ENCODE peak calls at places on chromosomes 4 and X, in six cellular contexts. T, A, X, O, P and I are unnamed samples. For H3K36me3 and H3K27me3, the result is how much of the 10 kb centered on the place peaks cover.

GRCh38 chrX:1535241-1536041 is 1.5 kb downstream of the P2RY8 start:
- DNase-seq in T (no peak), A (peak), X (no peak), O (no peak), P (no peak), I (no peak)

GRCh38 chr4:98688416-98689290 is 30.2 kb upstream of the TSPAN5 start:
- DNase-seq in T (no peak), A (no peak), X (no peak), O (no peak), P (peak), I (no peak)

GRCh38 chr4:186536285-186536684 is 19.1 kb downstream of the MTNR1A start:
- DNase-seq in T (no peak), A (no peak), X (no peak), O (no peak), P (no peak), I (peak)

GRCh38 chr4:8281519-8282133 is 12.1 kb downstream of the HTRA3 start:
- DNase-seq in T (peak), A (peak), X (no peak), O (peak), P (no peak), I (no peak)

GRCh38 chrX:55220119-55220794 is at the start of gene PAGE5:
- DNase-seq in T (no peak), A (no peak), X (no peak), O (no peak), P (no peak), I (no peak)

GRCh38 chr4:155060873-155061272 is 147.6 kb upstream of the NPY2R start:
- DNase-seq in T (no peak), A (no peak), X (no peak), O (no peak), P (no peak), I (no peak)

GRCh38 chr4:181647396-181648107 is 595.6 kb upstream of the TENM3 start:
- DNase-seq in T (no peak), A (no peak), X (no peak), O (no peak), P (peak), I (no peak)

GRCh38 chr4:8477676-8478075 is 37.1 kb downstream of the TRMT44 start:
- DNase-seq in T (no peak), A (no peak), X (no peak), O (no peak), P (no peak), I (peak)

GRCh38 chr4:107619065-107619464 is 101.0 kb downstream of the PAPSS1 start:
- DNase-seq in T (no peak), A (no peak), X (no peak), O (no peak), P (peak), I (no peak)

GRCh38 chr4:66178901-66179300 is 508.6 kb upstream of the EPHA5 start:
- DNase-seq in T (no peak), A (no peak), X (no peak), O (no peak), P (peak), I (peak)

GRCh38 chrX:20461576-20461975 is 194.9 kb upstream of the RPS6KA3 start:
- DNase-seq in T (no peak), A (no peak), X (no peak), O (no peak), P (no peak), I (no peak)

GRCh38 chr4:134201216-134202098 is at the start of gene PABPC4L:
- DNase-seq in T (peak), A (peak), X (no peak), O (peak), P (no peak), I (peak)

GRCh38 chr4:34108456-34108855 is 2135.9 kb downstream of the ARAP2 start:
- DNase-seq in T (no peak), A (no peak), X (no peak), O (no peak), P (no peak), I (no peak)

GRCh38 chr4:72860766-72861165 is 208.8 kb downstream of the COX18 start:
- DNase-seq in T (no peak), A (no peak), X (no peak), O (no peak), P (no peak), I (no peak)

GRCh38 chr4:10981611-10982010 is 297.0 kb upstream of the CLNK start:
- DNase-seq in T (no peak), A (no peak), X (no peak), O (no peak), P (no peak), I (no peak)

GRCh38 chr4:3521621-3522325 is 10.4 kb downstream of the LRPAP1 start:
- DNase-seq in T (no peak), A (no peak), X (no peak), O (no peak), P (no peak), I (no peak)

GRCh38 chr4:3522651-3523050 is 9.6 kb downstream of the LRPAP1 start:
- DNase-seq in T (no peak), A (no peak), X (no peak), O (no peak), P (no peak), I (no peak)

GRCh38 chr4:3523146-3523627 is 9.0 kb downstream of the LRPAP1 start:
- DNase-seq in T (no peak), A (no peak), X (no peak), O (no peak), P (no peak), I (no peak)

GRCh38 chr4:3520796-3521600 is 11.2 kb downstream of the LRPAP1 start:
- DNase-seq in T (peak), A (peak), X (no peak), O (no peak), P (no peak), I (no peak)

GRCh38 chr4:3522326-3522640 is 9.9 kb downstream of the LRPAP1 start:
- DNase-seq in T (peak), A (no peak), X (no peak), O (no peak), P (no peak), I (no peak)
- H3K36me3 ChIP-seq in T (half or more), A (half or more), X (half or more), O (under half), P (under half), I (under half)

GRCh38 chr4:3368841-3369760 is 72.7 kb upstream of the HGFAC start:
- DNase-seq in T (peak), A (no peak), X (no peak), O (no peak), P (no peak), I (peak)
- H3K4me3 ChIP-seq in T (peak), A (peak), X (peak), O (no peak), P (peak), I (no peak)

DNA sequence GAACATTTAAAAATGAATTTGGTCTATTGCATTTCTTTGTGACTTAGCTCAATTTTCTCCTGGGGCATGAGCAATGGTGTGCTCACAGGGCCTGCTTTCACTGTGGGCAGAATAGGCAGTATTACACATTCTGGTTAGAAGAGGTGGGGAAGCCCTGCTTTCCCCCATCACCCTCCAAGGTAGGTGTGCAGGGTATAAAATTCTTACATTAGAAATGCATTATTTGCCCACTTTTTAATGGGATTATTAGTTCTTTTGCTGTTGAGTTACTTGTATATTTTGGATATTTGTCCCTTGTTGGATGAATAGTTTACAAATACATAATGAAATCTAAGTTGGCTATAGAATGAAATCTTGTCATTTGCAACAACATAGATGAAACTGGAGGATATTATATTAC is 8.3 kb upstream of the STBD1 start:
- DNase-seq in T (no peak), A (no peak), X (no peak), O (no peak), P (no peak), I (no peak)
- H3K27me3 ChIP-seq in T (under half), A (under half), X (under half), O (under half), P (under half), I (under half)

DNA sequence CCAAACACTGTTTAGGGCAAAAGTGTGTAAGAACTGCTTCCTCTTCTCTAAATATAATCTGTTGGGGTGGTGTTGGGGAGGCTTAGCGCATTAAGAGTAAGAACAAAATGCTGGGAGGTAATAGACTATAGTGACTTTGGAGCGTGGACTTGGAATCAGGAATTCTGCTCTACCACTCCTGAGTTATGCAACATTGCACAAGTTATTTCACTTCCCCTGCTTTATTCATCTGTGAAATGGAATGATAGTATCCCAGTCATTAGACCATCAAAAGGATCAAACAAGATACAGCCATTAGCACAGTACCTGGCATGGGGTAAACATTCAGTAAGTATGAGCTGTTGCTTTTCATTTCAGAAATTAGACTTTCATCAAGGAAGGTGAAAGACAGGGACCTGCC is 58.7 kb downstream of the IGFBP7 start:
- DNase-seq in T (no peak), A (no peak), X (no peak), O (no peak), P (no peak), I (no peak)
- H3K36me3 ChIP-seq in T (under half), A (under half), X (under half), O (under half), P (half or more), I (under half)

GRCh38 chr4:74919783-74920182 is 13.1 kb upstream of the PARM1 start:
- DNase-seq in T (no peak), A (no peak), X (no peak), O (no peak), P (no peak), I (no peak)
- H3K4me3 ChIP-seq in T (no peak), A (no peak), X (no peak), O (no peak), P (no peak), I (no peak)

GRCh38 chrX:14491689-14492088 is 37.6 kb upstream of the GLRA2 start:
- DNase-seq in T (no peak), A (no peak), X (no peak), O (no peak), P (no peak), I (no peak)
- H3K27me3 ChIP-seq in T (under half), A (under half), X (under half), O (under half), P (under half), I (under half)

GRCh38 chr4:102614801-102615200 is 113.6 kb downstream of the NFKB1 start:
- DNase-seq in T (no peak), A (no peak), X (no peak), O (no peak), P (no peak), I (no peak)
- H3K36me3 ChIP-seq in T (half or more), A (half or more), X (under half), O (under half), P (half or more), I (under half)

GRCh38 chr4:183873389-183874185 is 31.5 kb upstream of the STOX2 start:
- DNase-seq in T (no peak), A (no peak), X (no peak), O (no peak), P (no peak), I (no peak)

GRCh38 chr4:183875251-183875825 is 29.8 kb upstream of the STOX2 start:
- DNase-seq in T (no peak), A (no peak), X (no peak), O (no peak), P (no peak), I (no peak)

GRCh38 chr4:183872531-183872930 is 32.6 kb upstream of the STOX2 start:
- DNase-seq in T (no peak), A (no peak), X (no peak), O (no peak), P (no peak), I (no peak)

GRCh38 chr4:183878571-183878970 is 26.5 kb upstream of the STOX2 start:
- DNase-seq in T (no peak), A (no peak), X (no peak), O (no peak), P (no peak), I (no peak)

GRCh38 chr4:183876268-183876934 is 28.7 kb upstream of the STOX2 start:
- DNase-seq in T (peak), A (peak), X (peak), O (peak), P (peak), I (no peak)
- H3K4me3 ChIP-seq in T (peak), A (peak), X (peak), O (no peak), P (peak), I (no peak)

GRCh38 chrX:115183980-115184379 is 5.2 kb upstream of the RBMXL3 start:
- DNase-seq in T (no peak), A (no peak), X (no peak), O (no peak), P (no peak), I (no peak)
- H3K27me3 ChIP-seq in T (under half), A (under half), X (under half), O (under half), P (under half), I (under half)

GRCh38 chr4:168380290-168380689 is 61.7 kb upstream of the DDX60 start:
- DNase-seq in T (no peak), A (no peak), X (no peak), O (no peak), P (no peak), I (no peak)

GRCh38 chr4:168374772-168375523 is 56.4 kb upstream of the DDX60 start:
- DNase-seq in T (no peak), A (no peak), X (no peak), O (peak), P (no peak), I (no peak)
- H3K36me3 ChIP-seq in T (half or more), A (under half), X (under half), O (under half), P (under half), I (under half)